ENCODE peak calls at places on chromosomes 16 and 17, in seven cellular contexts. One of them, this sample, is unnamed.

GRCh38 chr16:17397499-17397891 is 73.3 kb downstream of the XYLT1 start:
- DNase-seq in Panc1: no peak
- DNase-seq in pancreas: peak; percentile 69
- DNase-seq in WTC11: no peak
- DNase-seq in colonic mucosa: peak; percentile 75
- DNase-seq in astrocyte of the spinal cord: peak; percentile 48
- DNase-seq in psoas muscle: no peak
- DNase-seq in this sample: peak; percentile 74

GRCh38 chr17:199195-199604 is 17.8 kb upstream of the DOC2B start:
- DNase-seq in Panc1: no peak
- DNase-seq in WTC11: no peak
- DNase-seq in pancreas: no peak
- DNase-seq in colonic mucosa: no peak
- DNase-seq in astrocyte of the spinal cord: peak; percentile 24
- DNase-seq in psoas muscle: no peak
- DNase-seq in this sample: no peak

GRCh38 chr17:28097901-28098300 is 55.4 kb downstream of the NLK start:
- DNase-seq in WTC11: no peak
- DNase-seq in colonic mucosa: no peak
- DNase-seq in pancreas: no peak
- DNase-seq in psoas muscle: no peak
- DNase-seq in astrocyte of the spinal cord: no peak
- DNase-seq in Panc1: no peak
- DNase-seq in this sample: no peak

GRCh38 chr16:2959206-2959605 is 4.9 kb upstream of the KREMEN2 start:
- DNase-seq in colonic mucosa: no peak
- DNase-seq in psoas muscle: no peak
- DNase-seq in astrocyte of the spinal cord: no peak
- DNase-seq in pancreas: no peak
- DNase-seq in Panc1: no peak
- DNase-seq in WTC11: no peak
- DNase-seq in this sample: no peak

GRCh38 chr17:57663326-57664070 is 81.6 kb downstream of the CCDC182 start:
- DNase-seq in pancreas: no peak
- DNase-seq in Panc1: no peak
- DNase-seq in astrocyte of the spinal cord: peak; percentile 1
- DNase-seq in colonic mucosa: no peak
- DNase-seq in WTC11: no peak
- DNase-seq in psoas muscle: no peak
- DNase-seq in this sample: no peak

GRCh38 chr16:13909872-13910303 is 10.1 kb upstream of the ERCC4 start:
- DNase-seq in colonic mucosa: no peak
- DNase-seq in psoas muscle: no peak
- DNase-seq in pancreas: peak; percentile 93
- DNase-seq in Panc1: no peak
- DNase-seq in astrocyte of the spinal cord: peak; percentile 77
- DNase-seq in WTC11: no peak
- DNase-seq in this sample: peak; percentile 41

GRCh38 chr17:39952665-39953470 is 9.9 kb upstream of the GSDMA start:
- DNase-seq in psoas muscle: peak; percentile 98
- DNase-seq in pancreas: peak; percentile 97
- DNase-seq in astrocyte of the spinal cord: peak; percentile 97
- DNase-seq in WTC11: peak; percentile 100
- DNase-seq in colonic mucosa: peak; percentile 100
- DNase-seq in Panc1: no peak
- DNase-seq in this sample: peak; percentile 86

GRCh38 chr16:27564226-27564625 is 14.3 kb downstream of the KATNIP start:
- DNase-seq in pancreas: no peak
- DNase-seq in astrocyte of the spinal cord: no peak
- DNase-seq in Panc1: no peak
- DNase-seq in WTC11: no peak
- DNase-seq in psoas muscle: no peak
- DNase-seq in colonic mucosa: no peak
- DNase-seq in this sample: no peak

GRCh38 chr16:10897134-10897533 is 20.1 kb downstream of the CIITA start:
- DNase-seq in pancreas: no peak
- DNase-seq in Panc1: no peak
- DNase-seq in psoas muscle: no peak
- DNase-seq in colonic mucosa: no peak
- DNase-seq in astrocyte of the spinal cord: no peak
- DNase-seq in WTC11: no peak
- DNase-seq in this sample: no peak

GRCh38 chr17:83057397-83057761 is 22.0 kb upstream of the METRNL start:
- DNase-seq in psoas muscle: no peak
- DNase-seq in pancreas: no peak
- DNase-seq in WTC11: no peak
- DNase-seq in astrocyte of the spinal cord: no peak
- DNase-seq in colonic mucosa: peak; percentile 14
- DNase-seq in Panc1: no peak
- DNase-seq in this sample: no peak

GRCh38 chr16:88084881-88085280 is 133.6 kb downstream of the BANP start:
- DNase-seq in colonic mucosa: no peak
- DNase-seq in astrocyte of the spinal cord: no peak
- DNase-seq in pancreas: no peak
- DNase-seq in WTC11: no peak
- DNase-seq in psoas muscle: no peak
- DNase-seq in Panc1: no peak
- DNase-seq in this sample: peak; percentile 30

GRCh38 chr17:77454560-77455095 is 313.9 kb downstream of the SEC14L1 start:
- DNase-seq in pancreas: no peak
- DNase-seq in Panc1: no peak
- DNase-seq in psoas muscle: no peak
- DNase-seq in colonic mucosa: no peak
- DNase-seq in WTC11: no peak
- DNase-seq in astrocyte of the spinal cord: no peak
- DNase-seq in this sample: no peak

GRCh38 chr17:40561294-40561870 is 3.9 kb downstream of the CCR7 start:
- DNase-seq in WTC11: no peak
- DNase-seq in Panc1: no peak
- DNase-seq in colonic mucosa: no peak
- DNase-seq in psoas muscle: no peak
- DNase-seq in pancreas: no peak
- DNase-seq in astrocyte of the spinal cord: no peak
- DNase-seq in this sample: no peak

GRCh38 chr16:58009856-58010416 is 8.7 kb downstream of the USB1 start:
- DNase-seq in colonic mucosa: no peak
- DNase-seq in astrocyte of the spinal cord: no peak
- DNase-seq in pancreas: no peak
- DNase-seq in Panc1: no peak
- DNase-seq in WTC11: no peak
- DNase-seq in psoas muscle: no peak
- DNase-seq in this sample: no peak

GRCh38 chr16:67758966-67759365 is 39.9 kb upstream of the GFOD2 start:
- DNase-seq in colonic mucosa: no peak
- DNase-seq in astrocyte of the spinal cord: no peak
- DNase-seq in WTC11: no peak
- DNase-seq in psoas muscle: no peak
- DNase-seq in pancreas: no peak
- DNase-seq in Panc1: no peak
- DNase-seq in this sample: no peak

GRCh38 chr16:12182202-12182601 is 205.7 kb downstream of the SNX29 start:
- DNase-seq in colonic mucosa: no peak
- DNase-seq in astrocyte of the spinal cord: no peak
- DNase-seq in Panc1: no peak
- DNase-seq in psoas muscle: no peak
- DNase-seq in pancreas: no peak
- DNase-seq in WTC11: no peak
- DNase-seq in this sample: no peak

GRCh38 chr17:17911003-17911613 is 61.1 kb downstream of the TOM1L2 start:
- DNase-seq in Panc1: no peak
- DNase-seq in astrocyte of the spinal cord: no peak
- DNase-seq in psoas muscle: no peak
- DNase-seq in colonic mucosa: no peak
- DNase-seq in pancreas: no peak
- DNase-seq in WTC11: no peak
- DNase-seq in this sample: no peak

GRCh38 chr17:52049051-52049450 is 109.5 kb downstream of the CA10 start:
- DNase-seq in colonic mucosa: no peak
- DNase-seq in WTC11: no peak
- DNase-seq in Panc1: no peak
- DNase-seq in psoas muscle: no peak
- DNase-seq in pancreas: no peak
- DNase-seq in astrocyte of the spinal cord: no peak
- DNase-seq in this sample: no peak

GRCh38 chr17:74512624-74513084 is 18.6 kb downstream of the CD300LB start:
- DNase-seq in Panc1: no peak
- DNase-seq in astrocyte of the spinal cord: no peak
- DNase-seq in psoas muscle: no peak
- DNase-seq in colonic mucosa: no peak
- DNase-seq in WTC11: no peak
- DNase-seq in pancreas: no peak
- DNase-seq in this sample: peak; percentile 1

GRCh38 chr16:84986879-84987278 is 24.5 kb downstream of the ZDHHC7 start:
- DNase-seq in WTC11: no peak
- DNase-seq in Panc1: no peak
- DNase-seq in colonic mucosa: no peak
- DNase-seq in astrocyte of the spinal cord: no peak
- DNase-seq in psoas muscle: no peak
- DNase-seq in pancreas: no peak
- DNase-seq in this sample: no peak

GRCh38 chr16:68776821-68777485 is 39.9 kb downstream of the CDH1 start:
- DNase-seq in psoas muscle: no peak
- DNase-seq in pancreas: peak; percentile 52
- DNase-seq in astrocyte of the spinal cord: peak; percentile 47
- DNase-seq in WTC11: no peak
- DNase-seq in colonic mucosa: no peak
- DNase-seq in Panc1: no peak
- DNase-seq in this sample: no peak

GRCh38 chr16:57533618-57534336 is 2.6 kb downstream of the CCDC102A start:
- DNase-seq in colonic mucosa: peak; percentile 38
- DNase-seq in Panc1: no peak
- DNase-seq in psoas muscle: no peak
- DNase-seq in pancreas: no peak
- DNase-seq in WTC11: peak; percentile 5
- DNase-seq in astrocyte of the spinal cord: no peak
- DNase-seq in this sample: no peak

GRCh38 chr17:18933102-18934058 is 18.6 kb upstream of the SLC5A10 start:
- DNase-seq in Panc1: no peak
- DNase-seq in astrocyte of the spinal cord: no peak
- DNase-seq in psoas muscle: no peak
- DNase-seq in pancreas: no peak
- DNase-seq in WTC11: no peak
- DNase-seq in colonic mucosa: peak; percentile 45
- DNase-seq in this sample: no peak

GRCh38 chr17:18932360-18933055 is 19.5 kb upstream of the SLC5A10 start:
- DNase-seq in colonic mucosa: no peak
- DNase-seq in WTC11: no peak
- DNase-seq in pancreas: no peak
- DNase-seq in Panc1: no peak
- DNase-seq in astrocyte of the spinal cord: no peak
- DNase-seq in psoas muscle: no peak
- DNase-seq in this sample: no peak

GRCh38 chr17:18925187-18925586 is 26.8 kb upstream of the SLC5A10 start:
- DNase-seq in Panc1: no peak
- DNase-seq in astrocyte of the spinal cord: no peak
- DNase-seq in WTC11: no peak
- DNase-seq in colonic mucosa: no peak
- DNase-seq in psoas muscle: no peak
- DNase-seq in pancreas: no peak
- DNase-seq in this sample: no peak

DNA sequence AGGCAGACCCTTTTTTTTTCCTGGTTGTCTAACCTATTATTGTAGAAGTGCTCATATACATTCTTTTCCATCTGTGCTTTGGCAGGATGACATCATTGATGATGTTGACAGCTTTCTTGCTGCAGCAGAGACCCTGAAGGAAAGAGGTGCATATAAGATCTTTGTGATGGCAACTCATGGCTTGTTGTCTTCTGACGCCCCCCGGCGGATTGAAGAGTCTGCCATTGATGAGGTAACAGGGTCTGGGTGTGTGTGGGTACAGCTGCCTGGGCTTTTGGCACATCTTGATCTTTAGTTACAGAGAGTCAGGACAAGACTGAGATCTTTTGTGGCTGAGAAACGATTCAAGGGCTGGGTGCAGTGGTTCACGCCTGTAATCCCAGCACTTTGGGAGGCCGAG is 23.2 kb upstream of the SLC5A10 start:
- DNase-seq in colonic mucosa: no peak
- DNase-seq in Panc1: no peak
- DNase-seq in psoas muscle: no peak
- DNase-seq in astrocyte of the spinal cord: no peak
- DNase-seq in pancreas: no peak
- DNase-seq in WTC11: no peak
- DNase-seq in this sample: no peak
- TF ChIP-seq CTCF in colonic mucosa: no peak
- TF ChIP-seq CTCF in Panc1: no peak
- TF ChIP-seq CTCF in psoas muscle: no peak
- TF ChIP-seq CTCF in astrocyte of the spinal cord: no peak
- TF ChIP-seq CTCF in pancreas: no peak
- TF ChIP-seq CTCF in WTC11: no peak
- TF ChIP-seq CTCF in this sample: no peak

GRCh38 chr17:47844814-47845453 is 3.9 kb upstream of the SCRN2 start:
- DNase-seq in astrocyte of the spinal cord: peak; percentile 15
- DNase-seq in pancreas: no peak
- DNase-seq in psoas muscle: no peak
- DNase-seq in Panc1: no peak
- DNase-seq in WTC11: no peak
- DNase-seq in colonic mucosa: no peak
- DNase-seq in this sample: peak; percentile 36
- TF ChIP-seq CTCF in astrocyte of the spinal cord: peak; percentile 45
- TF ChIP-seq CTCF in pancreas: no peak
- TF ChIP-seq CTCF in psoas muscle: no peak
- TF ChIP-seq CTCF in Panc1: peak; percentile 64
- TF ChIP-seq CTCF in WTC11: no peak
- TF ChIP-seq CTCF in colonic mucosa: no peak
- TF ChIP-seq CTCF in this sample: peak; percentile 80

DNA sequence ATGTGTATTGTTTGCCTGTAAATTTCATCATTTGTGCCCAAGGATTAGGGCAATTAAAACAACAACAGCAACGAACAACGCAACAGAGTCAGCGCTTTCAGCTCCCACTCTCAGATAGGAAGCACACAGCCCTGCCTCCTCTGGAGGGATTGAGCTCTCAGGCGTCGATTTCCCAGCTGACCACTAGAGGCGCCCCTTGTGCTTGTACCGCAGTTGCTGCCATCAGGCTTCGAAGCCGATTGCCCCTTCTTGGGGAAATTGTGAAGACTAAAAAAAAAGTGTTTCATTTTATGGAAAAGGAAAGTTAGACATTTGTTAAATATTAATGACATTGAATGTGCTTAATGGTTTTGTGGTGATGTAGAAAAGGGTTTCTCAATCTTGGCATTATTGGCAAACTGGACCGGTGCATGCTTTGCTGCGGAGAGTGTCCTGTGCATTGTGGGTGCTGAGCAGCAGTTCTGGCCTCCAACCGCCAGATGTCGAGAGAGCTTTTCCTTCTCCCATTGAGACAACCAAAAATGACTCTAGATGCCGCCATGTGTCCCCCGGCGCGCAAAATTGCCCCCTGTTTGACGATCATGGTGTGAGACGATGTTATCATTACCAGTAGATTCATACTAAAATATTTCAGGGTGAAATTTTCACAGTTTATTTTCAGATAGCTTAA is 650.4 kb upstream of the RBFOX1 start:
- DNase-seq in pancreas: peak; percentile 7
- DNase-seq in astrocyte of the spinal cord: no peak
- DNase-seq in colonic mucosa: peak; percentile 46
- DNase-seq in Panc1: peak; percentile 7
- DNase-seq in psoas muscle: no peak
- DNase-seq in WTC11: peak; percentile 32
- DNase-seq in this sample: no peak
- TF ChIP-seq CTCF in pancreas: peak; percentile 56
- TF ChIP-seq CTCF in astrocyte of the spinal cord: peak; percentile 25
- TF ChIP-seq CTCF in colonic mucosa: peak; percentile 80
- TF ChIP-seq CTCF in Panc1: peak; percentile 85
- TF ChIP-seq CTCF in psoas muscle: peak; percentile 24
- TF ChIP-seq CTCF in WTC11: peak; percentile 24
- TF ChIP-seq CTCF in this sample: peak; percentile 64

GRCh38 chr17:81911277-81911961 is at the start of gene PCYT2:
- DNase-seq in psoas muscle: peak; percentile 89
- DNase-seq in pancreas: peak; percentile 97
- DNase-seq in colonic mucosa: peak; percentile 95
- DNase-seq in astrocyte of the spinal cord: peak; percentile 82
- DNase-seq in WTC11: peak; percentile 96
- DNase-seq in Panc1: no peak
- DNase-seq in this sample: peak; percentile 72
- TF ChIP-seq CTCF in psoas muscle: no peak
- TF ChIP-seq CTCF in pancreas: no peak
- TF ChIP-seq CTCF in colonic mucosa: peak; percentile 15
- TF ChIP-seq CTCF in astrocyte of the spinal cord: no peak
- TF ChIP-seq CTCF in WTC11: no peak
- TF ChIP-seq CTCF in Panc1: no peak
- TF ChIP-seq CTCF in this sample: peak; percentile 44